ENCODE peak calls at places on chromosomes 5 and 9, in nine cellular contexts. C, X, A, M, J, S, E, Y and V are unnamed samples.

GRCh38 chr9:463455-464125 is 248.9 kb downstream of the DOCK8 start:
- DNase-seq in C (no peak), X (no peak), A (no peak), M (no peak), J (no peak), S (no peak), E (no peak), Y (no peak), V (no peak)

GRCh38 chr5:54720346-54720745 is 202.8 kb downstream of the SNX18 start:
- DNase-seq in C (no peak), X (no peak), A (no peak), M (no peak), J (no peak), S (no peak), E (no peak), Y (no peak), V (no peak)

GRCh38 chr9:19498015-19498414 is 89.2 kb downstream of the ACER2 start:
- DNase-seq in C (no peak), X (no peak), A (no peak), M (no peak), J (no peak), S (no peak), E (no peak), Y (no peak), V (no peak)

GRCh38 chr9:94921072-94921471 is 194.6 kb downstream of the AOPEP start:
- DNase-seq in C (no peak), X (no peak), A (no peak), M (peak; percentile 78), J (no peak), S (peak; percentile 70), E (no peak), Y (no peak), V (no peak)

GRCh38 chr5:131357739-131358561 is 94.1 kb downstream of the CDC42SE2 start:
- DNase-seq in C (no peak), X (peak; percentile 33), A (no peak), M (no peak), J (no peak), S (no peak), E (no peak), Y (no peak), V (peak; percentile 38)

GRCh38 chr9:121998513-121999049 is 94.5 kb downstream of the TTLL11 start:
- DNase-seq in C (no peak), X (no peak), A (no peak), M (no peak), J (no peak), S (no peak), E (no peak), Y (no peak), V (no peak)

GRCh38 chr5:167448376-167448775 is 843.1 kb upstream of the WWC1 start:
- DNase-seq in C (no peak), X (no peak), A (no peak), M (no peak), J (no peak), S (no peak), E (no peak), Y (no peak), V (no peak)

GRCh38 chr5:1500411-1501091 is 23.2 kb downstream of the LPCAT1 start:
- DNase-seq in C (no peak), X (no peak), A (no peak), M (peak; percentile 85), J (peak; percentile 84), S (no peak), E (no peak), Y (no peak), V (no peak)

GRCh38 chr5:32584651-32585050 is 706 bp upstream of the SUB1 start:
- DNase-seq in C (no peak), X (no peak), A (no peak), M (no peak), J (no peak), S (no peak), E (no peak), Y (peak; percentile 50), V (no peak)

GRCh38 chr5:95759005-95759404 is 27.9 kb downstream of the RHOBTB3 start:
- DNase-seq in C (no peak), X (no peak), A (no peak), M (no peak), J (no peak), S (no peak), E (no peak), Y (no peak), V (no peak)

GRCh38 chr5:32503261-32503660 is 58.7 kb upstream of the ZFR start:
- DNase-seq in C (no peak), X (no peak), A (no peak), M (no peak), J (no peak), S (no peak), E (no peak), Y (no peak), V (no peak)

GRCh38 chr5:9245071-9245470 is 300.8 kb downstream of the SEMA5A start:
- DNase-seq in C (no peak), X (no peak), A (no peak), M (no peak), J (no peak), S (no peak), E (no peak), Y (no peak), V (no peak)

GRCh38 chr9:24071736-24072135 is 245.7 kb upstream of the ELAVL2 start:
- DNase-seq in C (no peak), X (no peak), A (no peak), M (no peak), J (no peak), S (no peak), E (no peak), Y (no peak), V (no peak)

GRCh38 chr5:157926953-157927352 is 68.0 kb upstream of the CLINT1 start:
- DNase-seq in C (no peak), X (no peak), A (no peak), M (no peak), J (no peak), S (no peak), E (no peak), Y (no peak), V (no peak)

GRCh38 chr5:13553896-13554295 is 390.6 kb downstream of the DNAH5 start:
- DNase-seq in C (no peak), X (no peak), A (no peak), M (no peak), J (no peak), S (no peak), E (no peak), Y (no peak), V (no peak)

GRCh38 chr9:120928015-120928719 is 1.6 kb upstream of the TRAF1 start:
- DNase-seq in C (peak; percentile 26), X (no peak), A (no peak), M (peak; percentile 82), J (no peak), S (no peak), E (peak; percentile 67), Y (no peak), V (no peak)

GRCh38 chr9:121735065-121735791 is 83.8 kb downstream of the DAB2IP start:
- DNase-seq in C (no peak), X (no peak), A (no peak), M (no peak), J (no peak), S (peak; percentile 62), E (no peak), Y (peak; percentile 3), V (no peak)

GRCh38 chr9:71025728-71026127 is 95.7 kb downstream of the TRPM3 start:
- DNase-seq in C (no peak), X (no peak), A (no peak), M (no peak), J (no peak), S (no peak), E (no peak), Y (no peak), V (no peak)

GRCh38 chr9:3477236-3477834 is 48.5 kb downstream of the RFX3 start:
- DNase-seq in C (no peak), X (no peak), A (no peak), M (no peak), J (no peak), S (no peak), E (no peak), Y (no peak), V (no peak)

GRCh38 chr9:95383198-95383673 is 65.7 kb upstream of the FANCC start:
- DNase-seq in C (no peak), X (no peak), A (no peak), M (no peak), J (no peak), S (peak; percentile 94), E (no peak), Y (no peak), V (no peak)

GRCh38 chr9:122322553-122322952 is 48.3 kb upstream of the PTGS1 start:
- DNase-seq in C (no peak), X (no peak), A (no peak), M (no peak), J (no peak), S (no peak), E (no peak), Y (no peak), V (no peak)

GRCh38 chr5:72167257-72167656 is 60.0 kb downstream of the MAP1B start:
- DNase-seq in C (no peak), X (no peak), A (no peak), M (no peak), J (no peak), S (no peak), E (no peak), Y (no peak), V (no peak)

GRCh38 chr9:16449331-16449730 is 421.1 kb downstream of the BNC2 start:
- DNase-seq in C (no peak), X (no peak), A (no peak), M (no peak), J (no peak), S (no peak), E (no peak), Y (peak; percentile 43), V (no peak)